ENCODE peak calls at places on chromosomes 12 and 14, in seven cellular contexts. One of them, this sample, is unnamed.

GRCh38 chr12:80053048-80053790 is 46.1 kb upstream of the OTOGL start:
- DNase-seq in lower lobe of right lung: peak; percentile 44
- DNase-seq in body of pancreas: peak; percentile 23
- DNase-seq in GM20000: no peak
- DNase-seq in spleen: no peak
- DNase-seq in stomach: peak; percentile 40
- DNase-seq in cardiac muscle cell: peak; percentile 84
- DNase-seq in this sample: peak; percentile 92

GRCh38 chr12:68405292-68405900 is 73.2 kb upstream of the MDM1 start:
- DNase-seq in lower lobe of right lung: no peak
- DNase-seq in body of pancreas: no peak
- DNase-seq in GM20000: no peak
- DNase-seq in spleen: no peak
- DNase-seq in stomach: no peak
- DNase-seq in cardiac muscle cell: peak; percentile 68
- DNase-seq in this sample: no peak

GRCh38 chr12:109709401-109710278 is 4.0 kb upstream of the FAM222A start:
- DNase-seq in lower lobe of right lung: no peak
- DNase-seq in body of pancreas: peak; percentile 49
- DNase-seq in GM20000: no peak
- DNase-seq in spleen: no peak
- DNase-seq in stomach: no peak
- DNase-seq in cardiac muscle cell: no peak
- DNase-seq in this sample: no peak

GRCh38 chr14:99257122-99257672 is 14.8 kb downstream of the BCL11B start:
- DNase-seq in lower lobe of right lung: no peak
- DNase-seq in body of pancreas: no peak
- DNase-seq in GM20000: no peak
- DNase-seq in spleen: no peak
- DNase-seq in stomach: no peak
- DNase-seq in cardiac muscle cell: no peak
- DNase-seq in this sample: no peak

GRCh38 chr12:105507311-105508035 is 177.0 kb downstream of the C12orf75 start:
- DNase-seq in lower lobe of right lung: no peak
- DNase-seq in body of pancreas: no peak
- DNase-seq in GM20000: no peak
- DNase-seq in spleen: no peak
- DNase-seq in stomach: no peak
- DNase-seq in cardiac muscle cell: peak; percentile 43
- DNase-seq in this sample: no peak

GRCh38 chr14:38554046-38554445 is 298.2 kb upstream of the CLEC14A start:
- DNase-seq in lower lobe of right lung: no peak
- DNase-seq in body of pancreas: no peak
- DNase-seq in GM20000: no peak
- DNase-seq in spleen: no peak
- DNase-seq in stomach: no peak
- DNase-seq in cardiac muscle cell: no peak
- DNase-seq in this sample: no peak

GRCh38 chr12:89817501-89818226 is 109.0 kb upstream of the ATP2B1 start:
- DNase-seq in lower lobe of right lung: no peak
- DNase-seq in body of pancreas: no peak
- DNase-seq in GM20000: no peak
- DNase-seq in spleen: no peak
- DNase-seq in stomach: no peak
- DNase-seq in cardiac muscle cell: peak; percentile 15
- DNase-seq in this sample: no peak

GRCh38 chr12:14618990-14619389 is 51.3 kb upstream of the PLBD1 start:
- DNase-seq in lower lobe of right lung: no peak
- DNase-seq in body of pancreas: no peak
- DNase-seq in GM20000: no peak
- DNase-seq in spleen: no peak
- DNase-seq in stomach: no peak
- DNase-seq in cardiac muscle cell: peak; percentile 57
- DNase-seq in this sample: no peak

GRCh38 chr14:94278732-94279131 is 14.3 kb downstream of the SERPINA10 start:
- DNase-seq in lower lobe of right lung: no peak
- DNase-seq in body of pancreas: no peak
- DNase-seq in GM20000: no peak
- DNase-seq in spleen: no peak
- DNase-seq in stomach: no peak
- DNase-seq in cardiac muscle cell: no peak
- DNase-seq in this sample: no peak

GRCh38 chr14:75981426-75981825 is 369 bp downstream of the TGFB3 start:
- DNase-seq in lower lobe of right lung: no peak
- DNase-seq in body of pancreas: peak; percentile 43
- DNase-seq in GM20000: peak; percentile 92
- DNase-seq in spleen: no peak
- DNase-seq in stomach: no peak
- DNase-seq in cardiac muscle cell: no peak
- DNase-seq in this sample: no peak

GRCh38 chr14:96086574-96087077 is 47.5 kb downstream of the C14orf132 start:
- DNase-seq in lower lobe of right lung: no peak
- DNase-seq in body of pancreas: no peak
- DNase-seq in GM20000: no peak
- DNase-seq in spleen: peak; percentile 54
- DNase-seq in stomach: no peak
- DNase-seq in cardiac muscle cell: peak; percentile 40
- DNase-seq in this sample: peak; percentile 47

GRCh38 chr12:105705765-105706164 is 375.3 kb downstream of the C12orf75 start:
- DNase-seq in lower lobe of right lung: no peak
- DNase-seq in body of pancreas: peak; percentile 57
- DNase-seq in GM20000: peak; percentile 23
- DNase-seq in spleen: no peak
- DNase-seq in stomach: peak; percentile 41
- DNase-seq in cardiac muscle cell: peak; percentile 81
- DNase-seq in this sample: peak; percentile 33

GRCh38 chr12:64221656-64222010 is 463 bp downstream of the KICS2 start:
- DNase-seq in lower lobe of right lung: peak; percentile 92
- DNase-seq in body of pancreas: peak; percentile 90
- DNase-seq in GM20000: peak; percentile 16
- DNase-seq in spleen: peak; percentile 92
- DNase-seq in stomach: peak; percentile 90
- DNase-seq in cardiac muscle cell: peak; percentile 86
- DNase-seq in this sample: peak; percentile 66

GRCh38 chr14:91415794-91416743 is 1.6 kb downstream of the CCDC88C start:
- DNase-seq in lower lobe of right lung: no peak
- DNase-seq in body of pancreas: peak; percentile 45
- DNase-seq in GM20000: peak; percentile 87
- DNase-seq in spleen: peak; percentile 91
- DNase-seq in stomach: peak; percentile 52
- DNase-seq in cardiac muscle cell: no peak
- DNase-seq in this sample: no peak

GRCh38 chr12:11555743-11556625 is 93.5 kb upstream of the ETV6 start:
- DNase-seq in lower lobe of right lung: no peak
- DNase-seq in body of pancreas: peak; percentile 46
- DNase-seq in GM20000: no peak
- DNase-seq in spleen: no peak
- DNase-seq in stomach: peak; percentile 57
- DNase-seq in cardiac muscle cell: peak; percentile 6
- DNase-seq in this sample: no peak

GRCh38 chr14:77007975-77008421 is 20.5 kb downstream of the IRF2BPL start:
- DNase-seq in lower lobe of right lung: peak; percentile 89
- DNase-seq in body of pancreas: peak; percentile 99
- DNase-seq in GM20000: no peak
- DNase-seq in spleen: no peak
- DNase-seq in stomach: peak; percentile 96
- DNase-seq in cardiac muscle cell: no peak
- DNase-seq in this sample: no peak

GRCh38 chr12:10184261-10184843 is 5.5 kb downstream of the TMEM52B start:
- DNase-seq in lower lobe of right lung: no peak
- DNase-seq in body of pancreas: no peak
- DNase-seq in GM20000: no peak
- DNase-seq in spleen: no peak
- DNase-seq in stomach: no peak
- DNase-seq in cardiac muscle cell: peak; percentile 69
- DNase-seq in this sample: no peak

GRCh38 chr12:85237320-85237719 is 42.7 kb upstream of the ALX1 start:
- DNase-seq in lower lobe of right lung: no peak
- DNase-seq in body of pancreas: no peak
- DNase-seq in GM20000: no peak
- DNase-seq in spleen: no peak
- DNase-seq in stomach: no peak
- DNase-seq in cardiac muscle cell: no peak
- DNase-seq in this sample: no peak

GRCh38 chr14:45118594-45118993 is 15.7 kb downstream of the FKBP3 start:
- DNase-seq in lower lobe of right lung: no peak
- DNase-seq in body of pancreas: no peak
- DNase-seq in GM20000: no peak
- DNase-seq in spleen: no peak
- DNase-seq in stomach: no peak
- DNase-seq in cardiac muscle cell: no peak
- DNase-seq in this sample: no peak

GRCh38 chr12:25705256-25705655 is 152.2 kb upstream of the LMNTD1 start:
- DNase-seq in lower lobe of right lung: no peak
- DNase-seq in body of pancreas: no peak
- DNase-seq in GM20000: no peak
- DNase-seq in spleen: no peak
- DNase-seq in stomach: no peak
- DNase-seq in cardiac muscle cell: no peak
- DNase-seq in this sample: no peak

GRCh38 chr12:111596985-111597730 is 2.0 kb downstream of the ATXN2 start:
- DNase-seq in lower lobe of right lung: peak; percentile 64
- DNase-seq in body of pancreas: peak; percentile 71
- DNase-seq in GM20000: peak; percentile 39
- DNase-seq in spleen: peak; percentile 78
- DNase-seq in stomach: peak; percentile 65
- DNase-seq in cardiac muscle cell: peak; percentile 67
- DNase-seq in this sample: peak; percentile 50

GRCh38 chr12:109820921-109821381 is 12.2 kb downstream of the TRPV4 start:
- DNase-seq in lower lobe of right lung: no peak
- DNase-seq in body of pancreas: no peak
- DNase-seq in GM20000: no peak
- DNase-seq in spleen: no peak
- DNase-seq in stomach: no peak
- DNase-seq in cardiac muscle cell: no peak
- DNase-seq in this sample: no peak

GRCh38 chr12:31521972-31522371 is 69.0 kb downstream of the DENND5B start:
- DNase-seq in lower lobe of right lung: no peak
- DNase-seq in body of pancreas: no peak
- DNase-seq in GM20000: no peak
- DNase-seq in spleen: no peak
- DNase-seq in stomach: no peak
- DNase-seq in cardiac muscle cell: no peak
- DNase-seq in this sample: no peak

GRCh38 chr14:96167224-96168148 is 37.2 kb upstream of the BDKRB2 start:
- DNase-seq in lower lobe of right lung: no peak
- DNase-seq in body of pancreas: no peak
- DNase-seq in GM20000: no peak
- DNase-seq in spleen: peak; percentile 8
- DNase-seq in stomach: no peak
- DNase-seq in cardiac muscle cell: peak; percentile 56
- DNase-seq in this sample: peak; percentile 90

GRCh38 chr14:101948666-101949205 is 15.6 kb upstream of the DYNC1H1 start:
- DNase-seq in lower lobe of right lung: no peak
- DNase-seq in body of pancreas: peak; percentile 30
- DNase-seq in GM20000: no peak
- DNase-seq in spleen: peak; percentile 92
- DNase-seq in stomach: no peak
- DNase-seq in cardiac muscle cell: no peak
- DNase-seq in this sample: no peak

GRCh38 chr12:90333384-90333783 is 621.6 kb downstream of the CCER1 start:
- DNase-seq in lower lobe of right lung: no peak
- DNase-seq in body of pancreas: no peak
- DNase-seq in GM20000: no peak
- DNase-seq in spleen: no peak
- DNase-seq in stomach: no peak
- DNase-seq in cardiac muscle cell: no peak
- DNase-seq in this sample: no peak

GRCh38 chr12:2013111-2013510 is 8.9 kb upstream of the DCP1B start:
- DNase-seq in lower lobe of right lung: no peak
- DNase-seq in body of pancreas: no peak
- DNase-seq in GM20000: no peak
- DNase-seq in spleen: no peak
- DNase-seq in stomach: no peak
- DNase-seq in cardiac muscle cell: no peak
- DNase-seq in this sample: no peak

DNA sequence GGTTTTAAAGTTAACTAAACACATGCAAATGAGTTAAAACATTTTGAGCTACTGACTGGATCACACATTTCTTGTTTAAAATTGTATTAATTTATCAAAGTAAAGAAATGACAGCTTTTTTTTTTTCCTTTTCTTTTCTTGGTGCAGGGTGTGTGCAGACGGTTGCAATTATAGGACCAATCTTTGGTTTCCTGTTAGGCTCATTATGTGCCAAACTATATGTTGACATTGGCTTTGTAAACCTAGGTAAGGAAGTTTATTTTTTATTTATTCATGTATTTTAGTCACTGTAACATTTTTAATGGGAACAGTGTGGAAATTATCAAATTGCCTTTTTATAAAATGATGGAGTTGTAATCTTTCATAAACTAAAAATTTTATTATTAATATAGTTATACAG is 21.9 kb downstream of the SLCO1C1 start:
- DNase-seq in lower lobe of right lung: no peak
- DNase-seq in body of pancreas: no peak
- DNase-seq in GM20000: no peak
- DNase-seq in spleen: no peak
- DNase-seq in stomach: no peak
- DNase-seq in cardiac muscle cell: no peak
- DNase-seq in this sample: no peak
- TF ChIP-seq CTCF in lower lobe of right lung: no peak
- TF ChIP-seq CTCF in body of pancreas: no peak
- TF ChIP-seq CTCF in GM20000: no peak
- TF ChIP-seq CTCF in spleen: no peak
- TF ChIP-seq CTCF in stomach: no peak
- TF ChIP-seq CTCF in cardiac muscle cell: no peak
- TF ChIP-seq CTCF in this sample: no peak

GRCh38 chr14:88962356-88962755 is 137.9 kb downstream of the TTC8 start:
- DNase-seq in lower lobe of right lung: no peak
- DNase-seq in body of pancreas: no peak
- DNase-seq in GM20000: no peak
- DNase-seq in spleen: no peak
- DNase-seq in stomach: no peak
- DNase-seq in cardiac muscle cell: peak; percentile 4
- DNase-seq in this sample: no peak
- TF ChIP-seq CTCF in lower lobe of right lung: no peak
- TF ChIP-seq CTCF in body of pancreas: no peak
- TF ChIP-seq CTCF in GM20000: no peak
- TF ChIP-seq CTCF in spleen: no peak
- TF ChIP-seq CTCF in stomach: no peak
- TF ChIP-seq CTCF in cardiac muscle cell: no peak
- TF ChIP-seq CTCF in this sample: no peak

GRCh38 chr14:50055461-50056228 is 60.7 kb downstream of the VCPKMT start:
- DNase-seq in lower lobe of right lung: no peak
- DNase-seq in body of pancreas: no peak
- DNase-seq in GM20000: no peak
- DNase-seq in spleen: no peak
- DNase-seq in stomach: no peak
- DNase-seq in cardiac muscle cell: no peak
- DNase-seq in this sample: no peak
- TF ChIP-seq CTCF in lower lobe of right lung: no peak
- TF ChIP-seq CTCF in body of pancreas: no peak
- TF ChIP-seq CTCF in GM20000: no peak
- TF ChIP-seq CTCF in spleen: no peak
- TF ChIP-seq CTCF in stomach: no peak
- TF ChIP-seq CTCF in cardiac muscle cell: peak; percentile 19
- TF ChIP-seq CTCF in this sample: no peak

DNA sequence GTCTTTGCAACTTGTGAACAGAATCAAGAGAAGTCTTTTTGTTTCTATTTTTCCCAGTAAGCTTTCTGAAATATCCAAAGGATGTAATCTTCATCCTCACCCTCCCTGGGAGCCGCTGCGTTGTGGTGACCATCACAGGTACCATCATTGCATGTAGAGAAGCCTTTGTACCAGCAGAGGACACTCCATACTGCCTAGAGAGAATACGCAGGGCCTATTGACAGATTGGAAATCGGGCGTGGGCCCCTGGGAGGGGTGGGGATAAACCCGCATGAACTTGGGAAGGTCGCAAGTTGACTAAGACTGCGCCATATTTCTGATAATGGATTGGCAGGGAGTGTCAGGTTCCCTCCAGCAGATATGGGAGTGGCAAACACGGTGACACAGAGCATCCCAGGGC is 12.7 kb downstream of the KRT1 start:
- DNase-seq in lower lobe of right lung: no peak
- DNase-seq in body of pancreas: no peak
- DNase-seq in GM20000: no peak
- DNase-seq in spleen: no peak
- DNase-seq in stomach: no peak
- DNase-seq in cardiac muscle cell: no peak
- DNase-seq in this sample: no peak
- TF ChIP-seq CTCF in lower lobe of right lung: no peak
- TF ChIP-seq CTCF in body of pancreas: no peak
- TF ChIP-seq CTCF in GM20000: no peak
- TF ChIP-seq CTCF in spleen: no peak
- TF ChIP-seq CTCF in stomach: no peak
- TF ChIP-seq CTCF in cardiac muscle cell: peak; percentile 29
- TF ChIP-seq CTCF in this sample: peak; percentile 61